ENCODE peak calls at places on chromosomes 11 and 22, in ten cellular contexts. G is GM19239; M is hypothalamus; N is uterus; B is NCI-H1092 treated with DMSO at 0.1 percent for 48 hours; V is heart right ventricle; I is stimulated activated CD8-positive, alpha-beta memory T cell treated with anti-CD3 and anti-CD28 coated beads, Interleukin-4, amount 100 ng/mL, for 24 hours; F is dorsolateral prefrontal cortex; D is HEK293T; A is retinal pigment epithelial cell. U is an unnamed sample.

GRCh38 chr11:72353861-72354260 is 80.5 kb downstream of the CLPB start:
- DNase-seq in B (no peak), F (no peak), I (no peak), D (no peak), N (no peak), V (no peak), G (no peak), M (no peak), A (no peak), U (peak)

GRCh38 chr11:14449302-14449714 is 50.3 kb downstream of the COPB1 start:
- DNase-seq in B (no peak), D (no peak), G (no peak), I (no peak), N (no peak), A (no peak), M (no peak), F (no peak), V (no peak), U (no peak)

GRCh38 chr11:110093407-110094297 is 460 bp downstream of the ZC3H12C start:
- DNase-seq in F (peak), M (peak), A (no peak), I (no peak), V (peak), N (peak), D (peak), G (no peak), B (peak), U (no peak)

GRCh38 chr11:27139742-27140141 is 99.1 kb downstream of the BBOX1 start:
- DNase-seq in B (no peak), G (no peak), V (no peak), I (no peak), N (no peak), A (no peak), M (no peak), D (no peak), F (no peak), U (no peak)

GRCh38 chr22:30643055-30643875 is 7.7 kb downstream of the SLC35E4 start:
- DNase-seq in A (no peak), G (no peak), V (no peak), M (peak), B (no peak), F (no peak), D (no peak), I (no peak), N (no peak), U (no peak)

GRCh38 chr11:65183201-65183891 is 1.6 kb downstream of the CAPN1 start:
- DNase-seq in N (no peak), F (no peak), M (no peak), V (no peak), B (no peak), G (no peak), D (no peak), I (no peak), A (no peak), U (no peak)

GRCh38 chr22:25035715-25036114 is 83.2 kb downstream of the KIAA1671 start:
- DNase-seq in B (no peak), N (no peak), V (no peak), A (no peak), I (no peak), G (no peak), D (no peak), M (no peak), F (no peak), U (no peak)

GRCh38 chr22:38032681-38033521 is 24.3 kb upstream of the PICK1 start:
- DNase-seq in A (no peak), I (no peak), G (no peak), D (no peak), V (no peak), N (peak), B (no peak), F (no peak), M (no peak), U (peak)

GRCh38 chr11:104776501-104777170 is 121.6 kb downstream of the CASP12 start:
- DNase-seq in B (no peak), N (no peak), A (no peak), I (no peak), V (no peak), M (no peak), D (no peak), G (no peak), F (no peak), U (no peak)

GRCh38 chr11:25876456-25876965 is 455.4 kb upstream of the ANO3 start:
- DNase-seq in M (no peak), F (no peak), D (no peak), B (no peak), V (no peak), G (no peak), N (no peak), I (no peak), A (no peak), U (no peak)

GRCh38 chr22:42080287-42080686 is 787 bp downstream of the SMDT1 start:
- DNase-seq in F (no peak), G (no peak), N (no peak), B (peak), A (peak), D (peak), I (no peak), M (peak), V (no peak), U (no peak)

GRCh38 chr11:120501976-120502755 is 9.4 kb upstream of the GRIK4 start:
- DNase-seq in I (no peak), G (no peak), F (no peak), D (no peak), M (no peak), B (no peak), V (no peak), N (no peak), A (no peak), U (no peak)

GRCh38 chr11:110027627-110028371 is 65.4 kb upstream of the ZC3H12C start:
- DNase-seq in F (no peak), V (no peak), M (no peak), A (no peak), N (no peak), B (no peak), I (no peak), G (peak), D (no peak), U (no peak)

GRCh38 chr11:46382644-46383403 is 1.4 kb downstream of the MDK start:
- DNase-seq in I (no peak), D (peak), N (no peak), V (no peak), B (peak), M (no peak), F (no peak), G (no peak), A (no peak), U (no peak)

GRCh38 chr22:21832291-21833290 is 34.9 kb downstream of the MAPK1 start:
- DNase-seq in G (no peak), F (no peak), A (no peak), N (no peak), M (no peak), B (no peak), I (peak), V (no peak), D (no peak), U (peak)

GRCh38 chr22:22507743-22508273 is 734 bp downstream of the ZNF280B start:
- DNase-seq in M (no peak), I (no peak), A (no peak), F (no peak), V (no peak), G (no peak), D (peak), B (no peak), N (no peak), U (peak)

GRCh38 chr11:2484576-2485125 is 39.8 kb downstream of the KCNQ1 start:
- DNase-seq in F (no peak), N (no peak), I (no peak), D (no peak), M (no peak), B (no peak), G (no peak), A (no peak), V (no peak), U (no peak)

GRCh38 chr22:39013923-39014722 is at the start of gene APOBEC3C:
- DNase-seq in I (peak), B (no peak), D (peak), G (peak), F (no peak), N (peak), M (peak), V (peak), A (peak), U (peak)

GRCh38 chr11:126968915-126969314 is 31.7 kb downstream of the KIRREL3 start:
- DNase-seq in B (no peak), D (peak), N (no peak), V (no peak), F (no peak), M (no peak), A (no peak), I (no peak), G (no peak), U (no peak)

GRCh38 chr11:38538866-38539651 is 1941.0 kb upstream of the RAG2 start:
- DNase-seq in D (no peak), F (no peak), G (no peak), A (no peak), M (no peak), N (no peak), I (no peak), V (no peak), B (no peak), U (peak)

GRCh38 chr11:130246270-130246669 is 68.4 kb downstream of the ZBTB44 start:
- DNase-seq in G (no peak), M (no peak), N (no peak), D (no peak), B (no peak), V (no peak), A (no peak), I (no peak), F (no peak), U (no peak)

GRCh38 chr11:70243912-70244652 is 26.4 kb upstream of the PPFIA1 start:
- DNase-seq in F (no peak), M (no peak), V (no peak), D (no peak), G (no peak), N (no peak), I (no peak), B (no peak), A (no peak), U (no peak)

GRCh38 chr11:96652516-96652915 is 262.7 kb downstream of the JRKL start:
- DNase-seq in D (no peak), A (no peak), B (no peak), N (no peak), G (no peak), I (no peak), V (no peak), F (no peak), M (no peak), U (no peak)

GRCh38 chr11:69873166-69874077 is 54.2 kb upstream of the FGF3 start:
- DNase-seq in G (no peak), B (no peak), M (no peak), F (peak), I (no peak), A (no peak), V (no peak), N (no peak), D (no peak), U (no peak)

GRCh38 chr22:40407021-40407761 is 36.8 kb downstream of the SGSM3 start:
- DNase-seq in B (no peak), D (no peak), V (no peak), I (no peak), G (no peak), F (no peak), M (no peak), N (no peak), A (no peak), U (no peak)

GRCh38 chr11:8242480-8243280 is 21.0 kb downstream of the LMO1 start:
- DNase-seq in F (no peak), A (no peak), B (peak), V (no peak), D (no peak), G (no peak), M (no peak), I (no peak), N (no peak), U (no peak)

GRCh38 chr22:49008682-49009235 is 818.9 kb downstream of the BRD1 start:
- DNase-seq in B (no peak), I (no peak), A (no peak), F (no peak), N (no peak), M (no peak), G (no peak), V (no peak), D (no peak), U (no peak)

GRCh38 chr11:17921620-17922473 is 91.0 kb downstream of the SERGEF start:
- DNase-seq in I (no peak), A (no peak), G (no peak), V (no peak), N (no peak), B (peak), M (no peak), F (no peak), D (no peak), U (no peak)

GRCh38 chr11:8267831-8268529 is 4.3 kb upstream of the LMO1 start:
- DNase-seq in D (no peak), F (no peak), M (no peak), B (peak), A (no peak), G (no peak), I (no peak), N (peak), V (no peak), U (no peak)

GRCh38 chr11:65856689-65857499 is 1.1 kb downstream of the CFL1 start:
- DNase-seq in M (peak), F (peak), I (peak), N (peak), B (peak), A (no peak), V (peak), D (peak), G (peak), U (peak)

GRCh38 chr11:27718346-27718852 is 18.1 kb upstream of the BDNF start:
- DNase-seq in V (no peak), D (peak), F (peak), N (no peak), G (no peak), I (no peak), A (no peak), B (peak), M (no peak), U (no peak)

GRCh38 chr11:15815246-15816209 is 540.8 kb downstream of the SOX6 start:
- DNase-seq in M (no peak), A (no peak), I (no peak), G (no peak), N (no peak), F (no peak), D (no peak), B (peak), V (no peak), U (no peak)

GRCh38 chr11:130208241-130209127 is 48.9 kb downstream of the ST14 start:
- DNase-seq in F (no peak), G (no peak), M (no peak), I (no peak), D (no peak), A (no peak), N (no peak), V (no peak), B (no peak), U (no peak)

GRCh38 chr11:114738954-114739353 is 60.6 kb downstream of the NXPE2 start:
- DNase-seq in G (peak), F (no peak), A (no peak), D (peak), I (peak), M (peak), V (peak), B (peak), N (no peak), U (peak)

GRCh38 chr11:77457340-77457739 is 16.6 kb downstream of the PAK1 start:
- DNase-seq in B (no peak), A (no peak), F (no peak), M (no peak), G (no peak), I (no peak), D (no peak), N (no peak), V (no peak), U (no peak)

GRCh38 chr22:29306830-29307657 is 594 bp downstream of the GAS2L1 start:
- DNase-seq in B (no peak), I (no peak), A (no peak), N (peak), F (peak), M (no peak), G (no peak), V (peak), D (peak), U (peak)

GRCh38 chr11:62487698-62488551 is 58.7 kb downstream of the AHNAK start:
- DNase-seq in A (no peak), N (no peak), I (no peak), G (no peak), D (no peak), B (peak), V (no peak), M (no peak), F (no peak), U (no peak)

GRCh38 chr11:27404427-27404826 is 41.4 kb upstream of the CCDC34 start:
- DNase-seq in G (no peak), D (no peak), M (no peak), I (no peak), B (no peak), A (no peak), N (no peak), V (no peak), F (no peak), U (no peak)

GRCh38 chr11:7060828-7061227 is 28.0 kb upstream of the RBMXL2 start:
- DNase-seq in M (no peak), G (no peak), D (no peak), V (no peak), I (no peak), A (peak), N (no peak), F (no peak), B (no peak), U (no peak)

U was measured in erythroblast.